ENCODE peak calls at places on chromosomes 3 and 15, in five cellular contexts. A is HepG2, V is K562, K is GM12878, I is H1. B is an unnamed sample.

GRCh38 chr15:59199775-59200465 is 6.7 kb upstream of the LDHAL6B start:
- DNase-seq in V (no peak), A (no peak), K (no peak), I (no peak), B (no peak)

GRCh38 chr3:37863552-37863865 is 1.8 kb downstream of the CTDSPL start:
- DNase-seq in I (no peak), V (no peak), A (no peak), K (no peak), B (no peak)

GRCh38 chr3:46947981-46948791 is 28.4 kb downstream of the CCDC12 start:
- DNase-seq in V (peak; percentile 82), K (no peak), A (peak; percentile 88), I (no peak), B (no peak)

GRCh38 chr3:113140876-113141275 is 70.5 kb upstream of the BOC start:
- DNase-seq in K (no peak), V (no peak), A (no peak), I (no peak), B (no peak)

GRCh38 chr3:170502297-170502696 is 83.6 kb downstream of the SLC7A14 start:
- DNase-seq in V (no peak), K (no peak), I (no peak), A (no peak), B (no peak)

GRCh38 chr3:13479332-13479581 is 849 bp upstream of the HDAC11 start:
- DNase-seq in I (no peak), A (peak; percentile 55), K (no peak), V (peak; percentile 45), B (peak; percentile 71)

GRCh38 chr3:1561397-1561796 is 468.6 kb downstream of the CNTN6 start:
- DNase-seq in A (no peak), V (no peak), K (no peak), I (no peak), B (no peak)

GRCh38 chr3:126156468-126156867 is 23.9 kb downstream of the ALDH1L1 start:
- DNase-seq in V (peak; percentile 93), I (no peak), K (no peak), A (no peak), B (peak; percentile 15)

GRCh38 chr3:188198760-188199327 is 44.9 kb downstream of the LPP start:
- DNase-seq in K (no peak), I (no peak), A (no peak), V (no peak), B (no peak)

GRCh38 chr3:13025090-13025489 is 48.1 kb downstream of the IQSEC1 start:
- DNase-seq in K (no peak), V (no peak), I (no peak), A (peak; percentile 12), B (no peak)

GRCh38 chr15:39555885-39556284 is 25.0 kb upstream of the THBS1 start:
- DNase-seq in V (no peak), A (no peak), K (no peak), I (no peak), B (peak; percentile 17)

GRCh38 chr15:69074843-69075224 is 60.3 kb downstream of the NOX5 start:
- DNase-seq in A (no peak), K (no peak), V (no peak), I (no peak), B (peak; percentile 77)

GRCh38 chr15:70669006-70669602 is 94.3 kb downstream of the UACA start:
- DNase-seq in I (no peak), K (peak; percentile 80), A (no peak), V (no peak), B (no peak)

GRCh38 chr3:117842086-117842485 is 1132.5 kb downstream of the TUSC7 start:
- DNase-seq in V (no peak), I (no peak), K (no peak), A (no peak), B (no peak)

GRCh38 chr15:88717342-88718017 is 78.7 kb downstream of the ISG20 start:
- DNase-seq in I (no peak), K (no peak), V (no peak), A (no peak), B (no peak)

GRCh38 chr15:77104155-77104554 is 33.2 kb upstream of the TSPAN3 start:
- DNase-seq in K (no peak), A (no peak), I (no peak), V (no peak), B (no peak)

GRCh38 chr3:124783696-124784095 is 53.4 kb downstream of the UMPS start:
- DNase-seq in K (no peak), I (no peak), V (no peak), A (no peak), B (no peak)

GRCh38 chr3:133843634-133844033 is 38.0 kb downstream of the SRPRB start:
- DNase-seq in A (no peak), K (no peak), I (no peak), V (peak; percentile 47), B (no peak)

GRCh38 chr3:168322941-168323340 is 227.2 kb upstream of the GOLIM4 start:
- DNase-seq in V (no peak), K (no peak), A (no peak), I (no peak), B (no peak)

GRCh38 chr15:49435201-49435600 is 12.2 kb downstream of the FGF7 start:
- DNase-seq in I (no peak), K (no peak), A (no peak), V (no peak), B (no peak)

GRCh38 chr3:57152150-57152549 is 13.0 kb downstream of the IL17RD start:
- DNase-seq in I (no peak), A (peak; percentile 9), K (no peak), V (no peak), B (no peak)

GRCh38 chr3:64440498-64440897 is 215.2 kb upstream of the PRICKLE2 start:
- DNase-seq in V (no peak), I (no peak), A (no peak), K (no peak), B (no peak)

GRCh38 chr3:132570011-132570410 is 27.1 kb upstream of the ACKR4 start:
- DNase-seq in I (no peak), K (no peak), A (no peak), V (no peak), B (no peak)
- TF ChIP-seq CREB1 in I (no peak), K (no peak), A (no peak), V (no peak), B (no peak)

DNA sequence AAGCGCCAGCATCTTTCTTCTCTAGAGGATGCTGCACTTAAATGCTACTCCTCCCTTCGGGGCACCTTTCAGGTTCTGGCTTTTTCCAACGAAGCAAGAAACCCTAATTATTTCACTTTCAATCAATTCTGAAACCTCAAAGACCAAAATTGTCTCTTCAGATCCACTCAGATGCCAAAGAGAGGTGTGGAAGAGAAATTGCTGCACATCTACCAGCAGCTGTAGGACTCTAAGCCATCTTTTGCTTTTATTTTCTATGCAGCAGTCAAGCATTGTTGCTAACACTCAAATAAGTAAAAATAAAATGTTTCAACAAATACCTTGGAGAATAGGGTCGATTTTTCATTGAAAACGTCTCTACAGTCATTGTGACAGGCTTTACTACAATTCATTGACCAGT is 66.3 kb upstream of the CFAP20DC start:
- DNase-seq in V (no peak), I (no peak), A (no peak), K (no peak), B (no peak)
- H3K4me3 ChIP-seq in V (no peak overlapping the region), I (no peak overlapping the region), A (no peak overlapping the region), K (peak overlapping the region; percentile 54), B (no peak overlapping the region)

DNA sequence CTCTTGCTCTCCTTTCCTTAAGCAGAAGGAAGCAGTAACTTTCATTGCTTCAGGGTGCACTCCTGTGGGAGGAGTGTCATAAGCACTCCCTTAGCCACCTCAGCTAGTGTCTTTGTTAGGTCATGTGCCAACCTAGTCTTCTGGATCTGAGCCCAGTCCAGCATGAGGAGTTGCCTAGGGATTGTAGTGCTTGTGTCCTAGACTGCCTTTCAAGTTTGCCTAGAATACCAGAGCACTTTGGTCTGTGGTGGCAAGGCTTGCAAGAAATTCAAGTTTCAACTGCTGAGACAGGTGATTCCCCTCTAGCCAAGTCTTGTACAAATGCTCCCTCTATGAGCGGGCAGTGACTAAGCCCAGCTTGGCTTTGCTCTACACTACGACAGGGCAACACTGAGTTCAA is 633.6 kb downstream of the ZNF385D start:
- DNase-seq in K (no peak), I (no peak), A (no peak), V (no peak), B (no peak)
- TF ChIP-seq CREB1 in K (no peak), I (no peak), A (no peak), V (no peak), B (no peak)

DNA sequence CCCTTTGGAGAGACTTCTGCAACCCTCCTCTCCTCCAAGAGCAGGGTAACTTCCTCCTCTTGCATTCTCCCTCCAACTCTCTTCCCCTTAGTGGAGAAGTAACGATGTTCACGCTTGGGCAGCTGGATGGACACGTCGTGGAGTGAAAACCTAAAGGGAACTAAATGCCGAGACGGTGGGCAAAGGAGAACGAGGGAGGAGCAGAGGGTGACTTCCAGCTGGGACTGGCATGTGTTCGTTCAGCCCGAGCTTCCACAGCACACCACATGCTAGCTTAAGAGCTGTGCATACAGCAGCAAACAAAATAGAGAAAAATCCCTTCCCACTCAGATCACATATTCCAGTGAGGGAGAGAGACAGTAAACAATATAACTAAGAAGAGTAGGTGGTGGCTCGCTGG is 179.8 kb downstream of the SLCO3A1 start:
- DNase-seq in K (no peak), V (no peak), A (no peak), I (no peak), B (no peak)
- H3K4me3 ChIP-seq in K (no peak overlapping the region), V (no peak overlapping the region), A (no peak overlapping the region), I (no peak overlapping the region), B (no peak overlapping the region)

DNA sequence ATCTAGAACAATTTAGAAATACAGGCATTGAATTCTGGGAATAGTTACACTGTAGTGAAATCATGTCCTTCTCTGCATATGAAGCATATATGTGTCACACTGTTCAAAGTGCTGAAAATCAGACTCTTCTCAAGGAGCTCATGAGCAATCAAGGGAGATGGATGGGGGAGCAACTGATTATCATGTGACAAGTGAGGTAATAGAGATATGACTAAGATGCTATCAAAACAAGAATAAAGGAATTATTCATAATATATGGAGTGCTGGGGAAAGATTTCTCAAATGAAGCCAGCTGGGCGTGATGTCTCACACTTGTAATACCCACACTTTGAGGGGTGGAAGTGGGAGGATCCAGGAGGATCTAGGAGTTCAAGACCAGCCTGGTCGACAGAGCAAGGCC is 74.9 kb upstream of the CHRNB4 start:
- DNase-seq in V (no peak), I (no peak), A (no peak), K (no peak), B (no peak)
- TF ChIP-seq CREB1 in V (no peak), I (no peak), A (no peak), K (no peak), B (no peak)

DNA sequence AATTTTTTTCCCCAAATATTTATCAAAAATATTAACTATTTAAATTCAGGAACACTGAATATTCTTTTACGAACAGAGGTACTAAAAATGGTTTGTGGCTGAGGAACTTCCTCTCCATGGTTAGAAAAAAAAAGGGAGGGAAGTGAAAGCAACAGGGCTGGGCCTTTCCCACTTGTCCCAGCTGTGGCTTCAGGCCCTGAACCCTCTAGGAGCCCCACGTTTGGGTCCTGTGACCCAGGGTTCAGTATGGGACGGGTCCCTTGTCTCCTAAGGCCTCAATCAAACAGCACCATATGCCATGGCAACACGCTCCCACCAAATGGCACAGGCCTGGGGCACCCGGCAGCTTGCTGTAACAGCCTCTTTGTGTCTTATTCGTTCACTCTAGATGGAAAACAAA is 32.4 kb downstream of the POC1A start:
- DNase-seq in A (no peak), V (no peak), I (no peak), K (no peak), B (no peak)
- H3K4me3 ChIP-seq in A (no peak overlapping the region), V (no peak overlapping the region), I (no peak overlapping the region), K (no peak overlapping the region), B (no peak overlapping the region)

DNA sequence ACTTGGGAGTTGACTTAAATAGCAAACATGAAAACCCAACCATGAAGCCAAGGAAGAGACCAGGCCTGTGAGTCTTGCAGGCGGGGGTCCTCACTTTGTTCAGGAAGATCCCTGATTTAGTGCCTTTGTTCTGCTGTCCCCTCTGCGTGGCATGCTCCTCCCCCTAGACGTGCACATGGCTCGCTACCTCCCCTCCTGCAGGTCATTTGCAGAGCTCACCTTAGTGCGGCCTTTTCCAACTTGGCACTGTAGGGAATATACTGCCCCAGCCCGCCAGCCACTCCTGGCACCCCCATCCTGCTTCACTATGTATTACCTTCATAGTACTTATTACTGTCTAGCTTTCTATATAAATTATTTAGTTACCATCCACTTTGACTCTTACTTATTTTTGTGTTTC is 18.3 kb downstream of the GXYLT2 start:
- DNase-seq in A (no peak), V (no peak), I (no peak), K (no peak), B (no peak)
- TF ChIP-seq CREB1 in A (no peak), V (no peak), I (no peak), K (no peak), B (no peak)